ENCODE peak calls at places on chromosomes 4 and X, in five cellular contexts. Y is kidney epithelial cell, K is GM12864, T is pancreas, Q is SJSA1. F is an unnamed sample.

GRCh38 chrX:16739574-16739973 is 20.2 kb downstream of the SYAP1 start:
- DNase-seq in Y (no peak), K (no peak), T (no peak), Q (no peak), F (peak)

GRCh38 chr4:77306496-77306895 is 149.5 kb downstream of the CCNG2 start:
- DNase-seq in Y (no peak), K (no peak), T (peak), Q (no peak), F (no peak)

GRCh38 chr4:137378393-137379290 is 153.7 kb downstream of the PCDH18 start:
- DNase-seq in Y (no peak), K (no peak), T (no peak), Q (no peak), F (no peak)

GRCh38 chr4:88807499-88807898 is 109.9 kb upstream of the NAP1L5 start:
- DNase-seq in Y (peak), K (no peak), T (no peak), Q (no peak), F (no peak)

GRCh38 chrX:26557691-26558321 is 341.8 kb downstream of the MAGEB5 start:
- DNase-seq in Y (no peak), K (no peak), T (no peak), Q (no peak), F (no peak)

GRCh38 chrX:119990995-119991787 is 47.6 kb upstream of the NKAP start:
- DNase-seq in Y (no peak), K (no peak), T (peak), Q (no peak), F (no peak)

GRCh38 chrX:11261260-11261659 is 32.0 kb upstream of the AMELX start:
- DNase-seq in Y (no peak), K (no peak), T (no peak), Q (peak), F (peak)

GRCh38 chrX:85851418-85851817 is 195.9 kb downstream of the CHM start:
- DNase-seq in Y (no peak), K (no peak), T (no peak), Q (no peak), F (peak)

GRCh38 chr4:175671491-175671934 is 140.6 kb downstream of the GPM6A start:
- DNase-seq in Y (no peak), K (no peak), T (no peak), Q (no peak), F (no peak)

GRCh38 chr4:169212981-169213380 is 57.8 kb downstream of the SH3RF1 start:
- DNase-seq in Y (no peak), K (no peak), T (no peak), Q (no peak), F (no peak)

GRCh38 chrX:23515028-23515427 is 152.3 kb upstream of the PRDX4 start:
- DNase-seq in Y (no peak), K (no peak), T (no peak), Q (no peak), F (no peak)

GRCh38 chr4:116628598-116628997 is 456.8 kb downstream of the TRAM1L1 start:
- DNase-seq in Y (no peak), K (no peak), T (no peak), Q (no peak), F (no peak)

GRCh38 chrX:153941331-153942252 is 2.9 kb downstream of the RENBP start:
- DNase-seq in Y (no peak), K (no peak), T (no peak), Q (no peak), F (no peak)
- H3K4me3 ChIP-seq in Y (no peak), K (no peak), T (no peak), Q (no peak), F (peak)

DNA sequence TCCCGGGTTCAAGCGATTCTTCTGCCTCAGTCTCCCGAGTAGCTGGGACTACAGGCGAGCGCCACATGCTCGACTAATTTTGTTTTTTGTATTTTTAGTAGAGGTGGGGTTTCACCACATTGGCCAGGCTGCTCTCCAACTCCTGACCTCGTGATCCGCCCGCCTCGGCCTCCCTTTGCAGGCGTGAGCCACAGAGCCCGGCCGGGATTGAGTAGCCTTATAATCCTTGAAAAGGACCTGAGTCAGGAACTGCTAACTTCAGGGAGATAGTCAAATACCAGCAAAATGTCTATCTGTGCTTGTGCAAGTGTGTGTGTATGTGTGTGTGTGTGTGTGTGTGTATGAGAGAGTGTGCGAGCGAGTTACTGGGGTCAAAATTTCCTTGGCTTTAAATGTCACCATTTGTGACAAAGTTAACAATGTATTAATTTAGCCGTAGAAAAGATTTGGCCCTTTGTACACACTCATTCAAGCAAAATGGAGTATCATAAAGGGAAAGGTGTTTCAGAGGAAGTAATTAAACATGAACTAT is 1.8 kb upstream of the KDM6A start:
- DNase-seq in Y (no peak), K (no peak), T (no peak), Q (no peak), F (peak)
- H3K4me3 ChIP-seq in Y (peak), K (peak), T (no peak), Q (no peak), F (no peak)

DNA sequence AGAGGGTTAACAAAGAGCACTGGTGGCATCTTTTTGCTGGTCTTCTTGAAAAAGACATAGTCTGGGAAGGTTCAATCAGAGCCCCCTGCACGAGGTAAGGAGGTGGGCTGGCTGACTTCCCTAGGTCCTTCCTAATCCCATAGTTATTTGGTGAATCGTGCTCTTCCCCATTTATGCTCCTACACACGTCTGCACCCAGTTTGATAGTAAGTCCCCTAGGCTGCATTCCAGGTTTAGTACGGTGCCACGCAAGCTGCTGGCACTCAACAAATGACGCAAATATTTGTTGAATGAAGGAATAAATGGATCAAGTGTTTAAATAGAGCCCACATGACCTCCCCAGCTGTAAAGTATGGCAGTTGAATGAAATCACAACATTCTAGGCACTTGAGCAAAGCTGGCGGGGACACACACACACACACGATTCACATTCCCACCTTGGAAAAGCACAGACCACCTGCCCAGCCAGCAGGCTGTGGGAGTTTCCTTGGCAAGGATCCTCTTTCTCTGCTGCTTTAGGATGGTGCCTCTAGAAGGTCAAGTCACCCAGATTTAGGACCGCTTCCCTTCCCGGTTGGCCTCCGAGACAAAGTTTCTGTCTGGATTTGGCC is 855 bp downstream of the FAM184B start:
- DNase-seq in Y (no peak), K (no peak), T (no peak), Q (no peak), F (no peak)
- H3K4me3 ChIP-seq in Y (peak), K (no peak), T (peak), Q (no peak), F (no peak)

DNA sequence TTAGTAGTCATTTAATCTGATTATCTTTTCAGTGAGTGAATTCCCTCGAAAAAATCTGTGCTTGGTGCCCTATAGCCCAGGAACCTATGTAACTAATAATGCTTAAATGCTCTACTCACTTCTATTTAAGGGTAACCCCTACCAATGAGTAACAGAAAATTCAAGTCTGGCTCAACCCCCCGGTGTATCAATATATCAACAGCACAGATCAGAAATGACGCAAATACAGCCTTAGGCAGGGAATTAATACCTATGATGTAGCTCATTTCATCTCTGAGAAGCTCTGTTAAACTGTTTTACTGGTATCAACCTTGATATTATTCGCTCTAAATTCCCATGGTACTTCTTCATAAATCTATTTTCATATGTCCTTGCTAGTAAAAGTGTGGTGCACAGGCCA is 28.6 kb downstream of the PDGFC start:
- DNase-seq in Y (no peak), K (no peak), T (no peak), Q (no peak), F (no peak)
- H3K4me3 ChIP-seq in Y (no peak), K (no peak), T (no peak), Q (no peak), F (no peak)

GRCh38 chr4:184416913-184417734 is 57.2 kb downstream of the IRF2 start:
- DNase-seq in Y (no peak), K (no peak), T (no peak), Q (peak), F (peak)
- H3K4me3 ChIP-seq in Y (no peak), K (peak), T (no peak), Q (peak), F (no peak)

GRCh38 chr4:152591876-152592275 is 56.0 kb upstream of the FBXW7 start:
- DNase-seq in Y (no peak), K (no peak), T (no peak), Q (no peak), F (no peak)
- H3K4me3 ChIP-seq in Y (no peak), K (no peak), T (no peak), Q (no peak), F (peak)

DNA sequence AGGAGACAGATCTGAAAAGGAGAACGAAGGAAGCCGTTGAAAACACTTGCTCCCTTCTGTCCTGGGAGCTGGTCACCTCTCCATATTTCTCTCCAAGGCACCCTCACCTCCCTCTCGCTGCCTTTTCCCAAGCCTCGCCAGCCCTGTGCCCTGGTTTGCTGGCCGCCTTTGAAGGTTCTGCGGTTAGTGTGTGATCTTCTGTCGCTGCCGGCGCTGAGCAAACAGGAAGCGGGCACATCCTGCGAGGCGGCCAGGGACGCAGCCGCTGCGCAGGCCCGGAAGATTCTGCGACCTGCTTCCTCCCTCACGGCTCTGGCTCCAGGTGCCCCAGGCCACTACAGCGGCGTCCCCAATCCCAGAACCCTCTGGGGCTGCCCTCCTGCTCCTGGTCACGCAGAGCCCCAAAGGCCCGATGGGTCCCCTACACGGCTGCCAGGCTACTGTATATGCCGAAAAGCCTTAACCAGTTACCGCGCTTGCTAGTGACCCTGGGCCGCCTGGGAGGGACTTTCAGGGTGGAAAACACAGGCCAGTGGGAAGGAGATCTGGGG is 2.5 kb upstream of the SASH3 start:
- DNase-seq in Y (no peak), K (no peak), T (no peak), Q (peak), F (no peak)
- H3K4me3 ChIP-seq in Y (no peak), K (peak), T (no peak), Q (no peak), F (no peak)

DNA sequence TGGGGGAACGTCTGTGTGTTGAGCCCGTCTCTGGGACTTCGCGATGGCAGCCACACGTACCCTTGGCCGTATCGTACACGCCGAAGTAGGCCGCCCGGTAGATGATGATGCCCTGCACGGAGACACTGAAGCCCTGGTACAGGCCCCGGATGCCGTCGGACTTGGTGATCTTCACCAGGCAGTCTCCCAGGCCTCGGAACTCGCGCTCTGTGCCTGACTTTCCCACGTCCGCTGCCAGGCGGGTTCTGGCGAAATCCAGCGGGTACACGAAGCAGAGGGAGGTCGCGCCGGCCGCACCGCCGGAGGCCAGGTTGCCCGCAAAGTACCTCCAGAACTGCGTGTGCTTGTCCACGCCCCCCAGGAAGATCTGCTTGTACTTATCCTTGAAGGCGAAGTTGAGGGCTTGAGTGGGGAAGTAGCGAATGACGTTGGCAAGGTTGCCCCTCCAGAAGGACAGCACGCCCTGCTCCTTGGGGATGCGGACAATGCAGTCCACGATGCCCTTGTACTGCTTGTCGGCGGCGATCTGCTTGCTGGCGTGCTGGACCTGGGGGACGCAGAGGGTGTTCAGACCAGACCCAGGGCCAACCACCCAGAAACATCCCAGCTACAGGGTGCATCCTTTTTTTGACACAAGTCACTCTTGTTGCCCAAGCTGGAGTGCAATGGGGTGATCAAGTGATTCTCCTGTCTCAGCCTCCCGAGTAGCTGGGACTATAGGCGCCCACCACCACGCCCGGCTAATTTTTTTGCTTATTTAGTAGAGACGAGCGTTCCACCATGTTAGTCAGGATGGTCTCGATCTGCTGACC is 2.5 kb downstream of the SLC25A6 start:
- DNase-seq in Y (no peak), K (no peak), T (peak), Q (no peak), F (no peak)
- H3K4me3 ChIP-seq in Y (no peak), K (no peak), T (no peak), Q (no peak), F (no peak)

F was measured in mesenchymal stem cell.